ENCODE peak calls at places on chromosomes 4 and X, in ten cellular contexts. R is GM23248; C is OCI-LY7; G is CD8-positive, alpha-beta memory T cell; D is neuronal stem cell; W is tibial artery; P is GM23338; E is ovary; O is foreskin keratinocyte; Q is upper lobe of right lung. J is an unnamed sample.
A peak's percentile ranks its signal among the peaks of the same experiment; 100 is the strongest.

GRCh38 chr4:37542749-37543148 is 143.4 kb downstream of the RELL1 start:
- DNase-seq in D (no peak), G (no peak), E (no peak), R (no peak), O (no peak), Q (no peak), C (no peak), P (no peak), W (no peak), J (no peak)

GRCh38 chr4:186104114-186104894 is at the start of gene FAM149A:
- DNase-seq in C (no peak), G (peak; percentile 11), E (peak; percentile 58), P (peak; percentile 83), W (no peak), R (peak; percentile 12), D (no peak), Q (peak; percentile 89), O (no peak), J (peak; percentile 79)

GRCh38 chr4:74932832-74933561 is at the start of gene PARM1:
- DNase-seq in Q (peak; percentile 96), R (peak; percentile 76), P (peak; percentile 96), D (peak; percentile 83), G (no peak), C (no peak), E (peak; percentile 71), O (peak; percentile 12), W (peak; percentile 97), J (peak; percentile 60)

GRCh38 chr4:36285784-36286480 is 4.5 kb downstream of the DTHD1 start:
- DNase-seq in O (peak; percentile 65), G (peak; percentile 33), D (no peak), R (no peak), W (no peak), C (no peak), E (no peak), Q (no peak), P (no peak), J (peak; percentile 84)

GRCh38 chrX:76453737-76454406 is 26.4 kb downstream of the MAGEE1 start:
- DNase-seq in P (peak; percentile 55), D (no peak), C (no peak), E (no peak), G (no peak), R (no peak), O (no peak), Q (no peak), W (no peak), J (no peak)

GRCh38 chr4:32789026-32789608 is 2068.9 kb downstream of the PCDH7 start:
- DNase-seq in Q (no peak), G (no peak), O (peak; percentile 89), E (no peak), C (no peak), R (peak; percentile 45), W (no peak), D (no peak), P (no peak), J (no peak)

GRCh38 chr4:145298885-145299284 is 118.5 kb upstream of the OTUD4 start:
- DNase-seq in O (no peak), R (no peak), G (no peak), C (peak; percentile 22), Q (no peak), P (no peak), D (no peak), W (no peak), E (no peak), J (peak; percentile 33)

GRCh38 chr4:154312246-154312645 is 179.4 kb downstream of the DCHS2 start:
- DNase-seq in P (no peak), R (no peak), G (no peak), W (no peak), C (no peak), D (no peak), Q (no peak), O (no peak), E (no peak), J (no peak)

GRCh38 chr4:61401771-61402170 is 201.6 kb downstream of the ADGRL3 start:
- DNase-seq in P (no peak), E (no peak), G (no peak), D (no peak), C (no peak), O (no peak), Q (no peak), R (no peak), W (no peak), J (no peak)

DNA sequence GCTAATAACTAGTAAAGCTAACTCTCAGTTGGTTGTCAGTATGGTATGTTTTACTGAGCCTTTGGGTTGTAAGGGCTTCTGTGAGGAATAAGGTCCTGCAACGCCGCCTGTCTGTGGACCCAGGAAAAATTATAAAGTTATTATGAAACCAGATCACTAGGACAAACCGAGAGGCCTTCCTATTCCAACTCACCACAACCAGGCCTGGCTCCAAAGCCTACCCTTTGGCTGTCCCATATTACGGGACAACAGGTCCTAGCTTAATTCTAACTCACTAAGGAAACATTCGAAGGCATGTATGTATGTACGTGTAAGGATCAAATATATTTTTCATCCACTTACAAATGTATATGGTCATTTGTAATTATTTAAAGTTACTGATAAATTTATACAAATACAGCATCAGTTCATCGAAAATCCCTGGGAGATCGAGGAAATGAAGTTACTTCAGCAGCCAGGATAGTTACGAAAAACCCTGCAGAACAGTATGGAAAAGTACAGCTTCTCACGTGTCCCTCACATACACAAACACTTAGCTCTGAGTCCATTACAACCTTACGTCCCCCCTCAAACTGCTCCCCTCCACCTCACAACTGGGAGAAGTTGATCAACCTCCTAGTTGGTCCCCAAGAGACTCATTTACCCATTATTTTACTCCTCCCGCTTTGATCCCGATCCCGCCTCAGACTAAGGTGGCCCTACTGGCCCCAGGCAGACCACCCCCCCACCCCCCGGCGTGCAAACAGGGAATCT is 1.2 kb downstream of the ANKRD17 start:
- DNase-seq in E (peak; percentile 80), O (peak; percentile 56), C (peak; percentile 77), P (peak; percentile 68), W (peak; percentile 90), G (peak; percentile 49), Q (peak; percentile 75), D (peak; percentile 38), R (peak; percentile 91), J (peak; percentile 90)
- H3K4me1 ChIP-seq in E (peaks cover 3% of the 10 kb centered on the region), O (peaks cover 12% of the 10 kb centered on the region), C (peaks cover 55% of the 10 kb centered on the region), P (peaks cover 16% of the 10 kb centered on the region), W (no peaks in the 10 kb centered on the region), G (peaks cover 47% of the 10 kb centered on the region), Q (peaks cover 42% of the 10 kb centered on the region), D (peaks cover 4% of the 10 kb centered on the region), R (peaks cover 43% of the 10 kb centered on the region), J (peaks cover 2% of the 10 kb centered on the region)

DNA sequence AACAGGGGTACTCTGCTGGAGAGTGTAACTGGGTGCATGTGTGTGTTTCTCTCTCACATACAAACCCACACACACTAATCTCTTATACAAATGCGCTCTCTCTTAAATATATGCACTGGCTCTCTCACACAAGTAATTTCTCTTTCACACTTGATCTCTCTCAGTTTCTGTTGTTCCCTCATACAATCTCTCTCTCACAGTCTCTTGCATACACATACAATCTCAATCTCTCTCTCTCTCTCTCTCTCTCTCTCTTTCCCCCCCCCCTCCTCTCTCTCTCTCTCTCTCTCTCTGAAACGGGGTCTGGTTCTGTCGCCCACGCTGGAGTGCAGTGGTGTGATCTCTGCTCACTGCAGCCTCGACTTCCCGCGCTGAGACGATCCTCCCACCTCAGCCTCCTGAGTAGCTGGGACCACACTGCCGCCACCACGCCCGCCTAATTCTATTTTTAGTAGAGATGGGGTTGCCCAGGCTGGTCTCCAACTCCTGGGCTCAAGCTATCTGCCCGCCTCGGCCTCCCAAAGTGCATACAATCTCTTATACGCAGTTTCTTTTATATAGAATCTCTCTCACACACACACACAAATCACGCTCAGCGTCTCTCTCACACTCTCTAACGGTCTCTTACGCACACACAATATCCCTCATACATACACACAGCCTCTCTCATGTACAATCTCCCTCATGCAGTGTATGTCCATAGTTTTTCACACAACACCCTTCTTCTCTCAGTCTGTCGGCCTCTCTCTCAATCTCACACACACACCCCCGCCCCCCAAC is 518 bp upstream of the FAM241A start:
- DNase-seq in E (no peak), Q (no peak), W (peak; percentile 66), D (no peak), C (no peak), P (no peak), R (no peak), G (peak; percentile 1), O (no peak), J (no peak)
- H3K4me1 ChIP-seq in E (peaks cover 1% of the 10 kb centered on the region), Q (peaks cover 8% of the 10 kb centered on the region), W (no peaks in the 10 kb centered on the region), D (no peaks in the 10 kb centered on the region), C (peaks cover 39% of the 10 kb centered on the region), P (peaks cover 6% of the 10 kb centered on the region), R (peaks cover 13% of the 10 kb centered on the region), G (peaks cover 8% of the 10 kb centered on the region), O (peaks cover 10% of the 10 kb centered on the region), J (no peaks in the 10 kb centered on the region)

GRCh38 chrX:49269010-49269767 is 404 bp upstream of the PPP1R3F start:
- DNase-seq in W (peak; percentile 98), P (peak; percentile 95), C (peak; percentile 96), O (peak; percentile 92), R (peak; percentile 96), E (peak; percentile 98), Q (peak; percentile 97), D (peak; percentile 91), G (peak; percentile 88), J (peak; percentile 97)

GRCh38 chrX:49266536-49267445 is 2.3 kb upstream of the FOXP3 start:
- DNase-seq in E (no peak), Q (no peak), P (no peak), C (no peak), O (no peak), W (no peak), D (no peak), G (no peak), R (no peak), J (no peak)

GRCh38 chrX:49269768-49270248 is at the start of gene PPP1R3F:
- DNase-seq in W (peak; percentile 64), C (no peak), R (no peak), E (no peak), Q (no peak), P (peak; percentile 17), D (no peak), G (no peak), O (no peak), J (no peak)

GRCh38 chrX:49270249-49270921 is 792 bp downstream of the PPP1R3F start:
- DNase-seq in W (no peak), R (peak; percentile 19), G (no peak), E (no peak), D (no peak), C (no peak), Q (no peak), O (no peak), P (peak; percentile 13), J (no peak)

DNA sequence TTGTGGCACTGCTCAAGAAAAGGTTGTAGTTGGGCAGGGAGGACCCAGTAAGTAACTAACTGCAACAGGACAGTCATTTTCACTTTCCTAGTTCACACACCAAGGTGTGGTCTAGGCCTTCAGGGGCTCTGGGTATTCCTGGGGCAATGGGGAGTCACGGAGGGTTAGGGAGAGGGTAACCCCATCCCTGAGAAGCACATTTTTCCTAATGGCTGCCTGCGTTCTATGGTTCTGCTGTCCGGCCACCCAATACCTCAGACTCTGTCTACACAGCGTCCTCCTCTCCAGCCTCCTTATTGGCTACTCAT is 937 bp upstream of the PPP1R3F start:
- DNase-seq in Q (no peak), R (no peak), E (no peak), D (no peak), C (no peak), O (no peak), G (no peak), W (no peak), P (no peak), J (no peak)
- H3K4me1 ChIP-seq in Q (peaks cover 11% of the 10 kb centered on the region), R (peaks cover 6% of the 10 kb centered on the region), E (peaks cover 6% of the 10 kb centered on the region), D (no peaks in the 10 kb centered on the region), C (peaks cover 32% of the 10 kb centered on the region), O (no peaks in the 10 kb centered on the region), G (peaks cover 29% of the 10 kb centered on the region), W (no peaks in the 10 kb centered on the region), P (peaks cover 3% of the 10 kb centered on the region), J (peaks cover 5% of the 10 kb centered on the region)

GRCh38 chr4:127708985-127709384 is 21.2 kb upstream of the SLC25A31 start:
- DNase-seq in E (no peak), P (peak; percentile 23), O (peak; percentile 96), D (no peak), W (no peak), R (peak; percentile 97), G (no peak), Q (no peak), C (no peak), J (peak; percentile 95)
- H3K4me1 ChIP-seq in E (no peaks in the 10 kb centered on the region), P (no peaks in the 10 kb centered on the region), O (peaks cover 13% of the 10 kb centered on the region), D (no peaks in the 10 kb centered on the region), W (no peaks in the 10 kb centered on the region), R (peaks cover 20% of the 10 kb centered on the region), G (no peaks in the 10 kb centered on the region), Q (peaks cover 4% of the 10 kb centered on the region), C (no peaks in the 10 kb centered on the region), J (no peaks in the 10 kb centered on the region)